ENCODE peak calls at places on chromosomes 5 and 9, in nine cellular contexts. J is foreskin fibroblast, I is spleen, R is psoas muscle, P is tibial artery, M is fibroblast of mammary gland, D is sigmoid colon, U is GM23338, C is progenitor cell of endocrine pancreas. K is an unnamed sample.

GRCh38 chr5:7717691-7718090 is 133.2 kb downstream of the CFAP90 start:
- DNase-seq in U (no peak), P (no peak), M (no peak), J (no peak), R (no peak), I (no peak), C (no peak), D (no peak), K (no peak)

GRCh38 chr5:131393498-131393968 is 129.7 kb downstream of the CDC42SE2 start:
- DNase-seq in D (no peak), R (no peak), C (no peak), U (no peak), P (no peak), I (no peak), J (no peak), M (peak), K (no peak)

GRCh38 chr9:27566118-27566517 is 7.2 kb downstream of the C9orf72 start:
- DNase-seq in C (no peak), U (no peak), J (no peak), M (peak), R (no peak), D (no peak), I (no peak), P (no peak), K (no peak)

GRCh38 chr5:52674815-52675545 is 112.7 kb upstream of the ITGA1 start:
- DNase-seq in M (peak), R (no peak), D (no peak), J (peak), C (no peak), U (no peak), P (no peak), I (no peak), K (no peak)

GRCh38 chr5:34625246-34625645 is 30.9 kb upstream of the RAI14 start:
- DNase-seq in J (no peak), C (no peak), I (no peak), D (no peak), P (no peak), M (no peak), R (no peak), U (no peak), K (no peak)

GRCh38 chr9:19464764-19465570 is 56.2 kb downstream of the ACER2 start:
- DNase-seq in U (peak), J (peak), D (peak), M (peak), C (peak), I (peak), P (peak), R (peak), K (no peak)

GRCh38 chr5:77281969-77282336 is 71.5 kb downstream of the PDE8B start:
- DNase-seq in R (no peak), U (no peak), J (no peak), C (no peak), M (no peak), P (no peak), I (no peak), D (no peak), K (no peak)

GRCh38 chr9:69279084-69279729 is 45.8 kb upstream of the ENTREP1 start:
- DNase-seq in J (no peak), R (no peak), C (no peak), U (no peak), D (no peak), M (no peak), I (no peak), P (no peak), K (no peak)

GRCh38 chr9:14302405-14302804 is 11.5 kb downstream of the NFIB start:
- DNase-seq in R (no peak), D (no peak), C (no peak), J (no peak), M (no peak), P (no peak), U (no peak), I (no peak), K (no peak)

GRCh38 chr5:36875051-36875788 is 1.3 kb upstream of the NIPBL start:
- DNase-seq in U (peak), M (peak), J (peak), R (peak), C (peak), P (peak), I (peak), D (peak), K (peak)

GRCh38 chr5:4883388-4883787 is 256.7 kb upstream of the ADAMTS16 start:
- DNase-seq in I (no peak), D (peak), R (no peak), U (no peak), C (no peak), J (no peak), M (no peak), P (no peak), K (no peak)

GRCh38 chr5:78907255-78907886 is 77.7 kb downstream of the ARSB start:
- DNase-seq in D (peak), P (peak), I (no peak), J (peak), C (no peak), U (no peak), R (no peak), M (peak), K (no peak)

GRCh38 chr9:94612071-94612470 is 18.4 kb upstream of the FBP2 start:
- DNase-seq in M (no peak), C (no peak), I (no peak), P (no peak), D (no peak), R (no peak), U (no peak), J (no peak), K (no peak)

GRCh38 chr9:94610181-94610591 is 16.6 kb upstream of the FBP2 start:
- DNase-seq in P (no peak), C (no peak), I (no peak), M (peak), J (no peak), R (no peak), D (no peak), U (no peak), K (no peak)

GRCh38 chr9:94611638-94612068 is 18.0 kb upstream of the FBP2 start:
- DNase-seq in R (no peak), D (no peak), M (no peak), C (no peak), U (no peak), J (no peak), I (no peak), P (no peak), K (no peak)

GRCh38 chr9:94607340-94607695 is 13.7 kb upstream of the FBP2 start:
- DNase-seq in C (no peak), P (no peak), U (no peak), I (no peak), D (no peak), R (no peak), J (no peak), M (no peak), K (no peak)

GRCh38 chr9:94613003-94613402 is 19.4 kb upstream of the FBP2 start:
- DNase-seq in R (no peak), U (no peak), M (no peak), P (no peak), C (no peak), D (no peak), J (no peak), I (no peak), K (no peak)
- TF ChIP-seq CTCF in R (no peak), U (peak), M (no peak), P (no peak), C (no peak), D (no peak), J (no peak), I (no peak), K (peak)

GRCh38 chr9:128066713-128067621 is at the start of gene NAIF1:
- DNase-seq in C (peak), P (peak), I (peak), D (peak), J (peak), R (peak), U (peak), M (peak), K (peak)
- TF ChIP-seq CTCF in C (no peak), P (no peak), I (no peak), D (no peak), J (no peak), R (no peak), U (no peak), M (no peak), K (no peak)

GRCh38 chr5:108079754-108080153 is 302.1 kb downstream of the FBXL17 start:
- DNase-seq in R (no peak), C (no peak), M (peak), P (no peak), I (no peak), J (no peak), D (no peak), U (no peak), K (no peak)
- TF ChIP-seq CTCF in R (no peak), C (no peak), M (no peak), P (no peak), I (no peak), J (no peak), D (no peak), U (peak), K (peak)

GRCh38 chr9:93325307-93326035 is 126.0 kb upstream of the FAM120A start:
- DNase-seq in I (peak), U (no peak), M (no peak), R (no peak), P (no peak), C (no peak), J (no peak), D (no peak), K (no peak)

GRCh38 chr9:93326654-93327053 is 124.8 kb upstream of the FAM120A start:
- DNase-seq in U (no peak), C (no peak), D (no peak), J (no peak), P (no peak), R (no peak), M (no peak), I (no peak), K (no peak)

GRCh38 chr9:93326056-93326455 is 125.4 kb upstream of the FAM120A start:
- DNase-seq in P (no peak), D (no peak), C (no peak), U (no peak), I (no peak), R (no peak), J (no peak), M (peak), K (no peak)

GRCh38 chr9:93321220-93321610 is 130.3 kb upstream of the FAM120A start:
- DNase-seq in C (no peak), U (no peak), J (no peak), D (no peak), I (no peak), R (no peak), P (peak), M (no peak), K (no peak)

GRCh38 chr9:93324191-93324834 is 127.2 kb upstream of the FAM120A start:
- DNase-seq in M (no peak), U (no peak), I (no peak), R (no peak), P (no peak), J (no peak), C (no peak), D (no peak), K (no peak)
- TF ChIP-seq CTCF in M (no peak), U (peak), I (no peak), R (no peak), P (no peak), J (no peak), C (no peak), D (no peak), K (no peak)